ENCODE peak calls at places on chromosomes 5 and 9, in five cellular contexts. One of them, this sample, is unnamed.
A peak's percentile ranks its signal among the peaks of the same experiment; 100 is the strongest.

GRCh38 chr5:167587768-167588167 is 703.7 kb upstream of the WWC1 start:
- DNase-seq in aorta: no peak
- DNase-seq in endothelial cell of umbilical vein: no peak
- DNase-seq in NCI-H2081 treated with DMSO at 0.1 percent for 48 hours: no peak
- DNase-seq in HEK293T: peak; percentile 54
- DNase-seq in this sample: no peak

GRCh38 chr9:129697956-129698757 is 32.7 kb downstream of the PRRX2 start:
- DNase-seq in aorta: peak; percentile 94
- DNase-seq in endothelial cell of umbilical vein: no peak
- DNase-seq in NCI-H2081 treated with DMSO at 0.1 percent for 48 hours: no peak
- DNase-seq in HEK293T: no peak
- DNase-seq in this sample: no peak

GRCh38 chr9:13478235-13478634 is 198.7 kb upstream of the MPDZ start:
- DNase-seq in aorta: no peak
- DNase-seq in endothelial cell of umbilical vein: no peak
- DNase-seq in NCI-H2081 treated with DMSO at 0.1 percent for 48 hours: no peak
- DNase-seq in HEK293T: no peak
- DNase-seq in this sample: no peak

GRCh38 chr5:177546262-177546741 is 8.1 kb downstream of the FAM193B start:
- DNase-seq in aorta: peak; percentile 79
- DNase-seq in endothelial cell of umbilical vein: peak; percentile 87
- DNase-seq in NCI-H2081 treated with DMSO at 0.1 percent for 48 hours: no peak
- DNase-seq in HEK293T: no peak
- DNase-seq in this sample: peak; percentile 94

GRCh38 chr9:3181049-3181953 is 337.4 kb upstream of the PUM3 start:
- DNase-seq in aorta: no peak
- DNase-seq in endothelial cell of umbilical vein: no peak
- DNase-seq in NCI-H2081 treated with DMSO at 0.1 percent for 48 hours: peak; percentile 28
- DNase-seq in HEK293T: peak; percentile 20
- DNase-seq in this sample: no peak

GRCh38 chr5:135242021-135242480 is 157.0 kb downstream of the MACROH2A1 start:
- DNase-seq in aorta: no peak
- DNase-seq in endothelial cell of umbilical vein: peak; percentile 42
- DNase-seq in NCI-H2081 treated with DMSO at 0.1 percent for 48 hours: no peak
- DNase-seq in HEK293T: no peak
- DNase-seq in this sample: no peak

GRCh38 chr5:42005561-42006153 is 80.6 kb downstream of the FBXO4 start:
- DNase-seq in aorta: no peak
- DNase-seq in endothelial cell of umbilical vein: peak; percentile 21
- DNase-seq in NCI-H2081 treated with DMSO at 0.1 percent for 48 hours: no peak
- DNase-seq in HEK293T: peak; percentile 22
- DNase-seq in this sample: peak; percentile 30

GRCh38 chr5:887947-888640 is 4.5 kb downstream of the BRD9 start:
- DNase-seq in aorta: no peak
- DNase-seq in endothelial cell of umbilical vein: no peak
- DNase-seq in NCI-H2081 treated with DMSO at 0.1 percent for 48 hours: no peak
- DNase-seq in HEK293T: no peak
- DNase-seq in this sample: no peak

GRCh38 chr5:90473321-90474234 is 993 bp downstream of the MBLAC2 start:
- DNase-seq in aorta: peak; percentile 87
- DNase-seq in endothelial cell of umbilical vein: peak; percentile 48
- DNase-seq in NCI-H2081 treated with DMSO at 0.1 percent for 48 hours: no peak
- DNase-seq in HEK293T: peak; percentile 15
- DNase-seq in this sample: no peak

GRCh38 chr5:7015586-7016256 is 302.5 kb downstream of the TENT4A start:
- DNase-seq in aorta: no peak
- DNase-seq in endothelial cell of umbilical vein: no peak
- DNase-seq in NCI-H2081 treated with DMSO at 0.1 percent for 48 hours: no peak
- DNase-seq in HEK293T: peak; percentile 8
- DNase-seq in this sample: no peak

GRCh38 chr5:124745367-124746251 is 830 bp downstream of the ZNF608 start:
- DNase-seq in aorta: no peak
- DNase-seq in endothelial cell of umbilical vein: peak; percentile 71
- DNase-seq in NCI-H2081 treated with DMSO at 0.1 percent for 48 hours: no peak
- DNase-seq in HEK293T: no peak
- DNase-seq in this sample: peak; percentile 24

GRCh38 chr5:134142806-134143205 is 28.3 kb downstream of the TCF7 start:
- DNase-seq in aorta: no peak
- DNase-seq in endothelial cell of umbilical vein: no peak
- DNase-seq in NCI-H2081 treated with DMSO at 0.1 percent for 48 hours: no peak
- DNase-seq in HEK293T: no peak
- DNase-seq in this sample: no peak

GRCh38 chr5:150114773-150115408 is 28.5 kb upstream of the CSF1R start:
- DNase-seq in aorta: no peak
- DNase-seq in endothelial cell of umbilical vein: no peak
- DNase-seq in NCI-H2081 treated with DMSO at 0.1 percent for 48 hours: no peak
- DNase-seq in HEK293T: no peak
- DNase-seq in this sample: no peak

GRCh38 chr5:126449751-126450271 is 26.6 kb downstream of the GRAMD2B start:
- DNase-seq in aorta: no peak
- DNase-seq in endothelial cell of umbilical vein: peak; percentile 49
- DNase-seq in NCI-H2081 treated with DMSO at 0.1 percent for 48 hours: no peak
- DNase-seq in HEK293T: no peak
- DNase-seq in this sample: peak; percentile 71

GRCh38 chr5:115666023-115666422 is 40.2 kb upstream of the TMED7 start:
- DNase-seq in aorta: no peak
- DNase-seq in endothelial cell of umbilical vein: no peak
- DNase-seq in NCI-H2081 treated with DMSO at 0.1 percent for 48 hours: no peak
- DNase-seq in HEK293T: no peak
- DNase-seq in this sample: no peak

GRCh38 chr5:54062958-54063357 is 247.4 kb downstream of the ARL15 start:
- DNase-seq in aorta: no peak
- DNase-seq in endothelial cell of umbilical vein: peak; percentile 42
- DNase-seq in NCI-H2081 treated with DMSO at 0.1 percent for 48 hours: no peak
- DNase-seq in HEK293T: no peak
- DNase-seq in this sample: peak; percentile 89

GRCh38 chr9:104974053-104974983 is 46.4 kb upstream of the ABCA1 start:
- DNase-seq in aorta: no peak
- DNase-seq in endothelial cell of umbilical vein: no peak
- DNase-seq in NCI-H2081 treated with DMSO at 0.1 percent for 48 hours: no peak
- DNase-seq in HEK293T: no peak
- DNase-seq in this sample: no peak

GRCh38 chr9:114364123-114364522 is 23.7 kb downstream of the AKNA start:
- DNase-seq in aorta: no peak
- DNase-seq in endothelial cell of umbilical vein: no peak
- DNase-seq in NCI-H2081 treated with DMSO at 0.1 percent for 48 hours: no peak
- DNase-seq in HEK293T: no peak
- DNase-seq in this sample: no peak

GRCh38 chr9:2214707-2215106 is 199.6 kb downstream of the SMARCA2 start:
- DNase-seq in aorta: no peak
- DNase-seq in endothelial cell of umbilical vein: no peak
- DNase-seq in NCI-H2081 treated with DMSO at 0.1 percent for 48 hours: no peak
- DNase-seq in HEK293T: no peak
- DNase-seq in this sample: no peak

GRCh38 chr5:164336906-164337305 is 831.5 kb downstream of the MAT2B start:
- DNase-seq in aorta: no peak
- DNase-seq in endothelial cell of umbilical vein: no peak
- DNase-seq in NCI-H2081 treated with DMSO at 0.1 percent for 48 hours: no peak
- DNase-seq in HEK293T: no peak
- DNase-seq in this sample: no peak

GRCh38 chr9:128927731-128928411 is 7.1 kb downstream of the PHYHD1 start:
- DNase-seq in aorta: no peak
- DNase-seq in endothelial cell of umbilical vein: peak; percentile 65
- DNase-seq in NCI-H2081 treated with DMSO at 0.1 percent for 48 hours: no peak
- DNase-seq in HEK293T: peak; percentile 73
- DNase-seq in this sample: no peak

GRCh38 chr5:178642351-178642909 is 15.6 kb upstream of the CLK4 start:
- DNase-seq in aorta: no peak
- DNase-seq in endothelial cell of umbilical vein: peak; percentile 54
- DNase-seq in NCI-H2081 treated with DMSO at 0.1 percent for 48 hours: peak; percentile 5
- DNase-seq in HEK293T: peak; percentile 36
- DNase-seq in this sample: peak; percentile 61

GRCh38 chr9:137247135-137247915 is 3.8 kb upstream of the STPG3 start:
- DNase-seq in aorta: no peak
- DNase-seq in endothelial cell of umbilical vein: no peak
- DNase-seq in NCI-H2081 treated with DMSO at 0.1 percent for 48 hours: no peak
- DNase-seq in HEK293T: no peak
- DNase-seq in this sample: no peak

This sample was measured in foreskin melanocyte.